ENCODE peak calls at places on chromosomes 12 and 14, in eight cellular contexts. One of them, this sample, is unnamed.

GRCh38 chr14:92511472-92512247 is 1.9 kb upstream of the RIN3 start:
- DNase-seq in A673: peak
- DNase-seq in activated B cell treated with CpG ODN at 0.5 μM for 24 hours: no peak
- DNase-seq in AG09319: peak
- DNase-seq in PC-9: peak
- DNase-seq in dorsolateral prefrontal cortex: no peak
- DNase-seq in BJ: peak
- DNase-seq in uterus: peak
- DNase-seq in this sample: no peak

GRCh38 chr12:7411343-7411742 is 32.6 kb downstream of the CD163L1 start:
- DNase-seq in activated B cell treated with CpG ODN at 0.5 μM for 24 hours: no peak
- DNase-seq in A673: no peak
- DNase-seq in AG09319: no peak
- DNase-seq in PC-9: no peak
- DNase-seq in dorsolateral prefrontal cortex: no peak
- DNase-seq in BJ: no peak
- DNase-seq in uterus: no peak
- DNase-seq in this sample: no peak

GRCh38 chr12:108559748-108560147 is 1.2 kb downstream of the SART3 start:
- DNase-seq in PC-9: no peak
- DNase-seq in AG09319: no peak
- DNase-seq in activated B cell treated with CpG ODN at 0.5 μM for 24 hours: no peak
- DNase-seq in dorsolateral prefrontal cortex: no peak
- DNase-seq in BJ: no peak
- DNase-seq in uterus: no peak
- DNase-seq in A673: no peak
- DNase-seq in this sample: no peak

GRCh38 chr12:121916719-121917118 is 1.7 kb upstream of the CFAP251 start:
- DNase-seq in uterus: peak
- DNase-seq in activated B cell treated with CpG ODN at 0.5 μM for 24 hours: no peak
- DNase-seq in A673: peak
- DNase-seq in PC-9: no peak
- DNase-seq in BJ: no peak
- DNase-seq in AG09319: no peak
- DNase-seq in dorsolateral prefrontal cortex: peak
- DNase-seq in this sample: peak

GRCh38 chr12:75784591-75784990 is 247.0 kb downstream of the PHLDA1 start:
- DNase-seq in PC-9: peak
- DNase-seq in BJ: no peak
- DNase-seq in activated B cell treated with CpG ODN at 0.5 μM for 24 hours: no peak
- DNase-seq in uterus: no peak
- DNase-seq in AG09319: no peak
- DNase-seq in A673: peak
- DNase-seq in dorsolateral prefrontal cortex: peak
- DNase-seq in this sample: no peak

GRCh38 chr12:12983420-12984035 is 16.5 kb downstream of the HEBP1 start:
- DNase-seq in BJ: no peak
- DNase-seq in dorsolateral prefrontal cortex: peak
- DNase-seq in activated B cell treated with CpG ODN at 0.5 μM for 24 hours: no peak
- DNase-seq in PC-9: peak
- DNase-seq in A673: peak
- DNase-seq in uterus: no peak
- DNase-seq in AG09319: peak
- DNase-seq in this sample: no peak

GRCh38 chr14:61461808-61462275 is 140.5 kb downstream of the PRKCH start:
- DNase-seq in BJ: no peak
- DNase-seq in dorsolateral prefrontal cortex: no peak
- DNase-seq in AG09319: peak
- DNase-seq in PC-9: peak
- DNase-seq in A673: peak
- DNase-seq in uterus: no peak
- DNase-seq in activated B cell treated with CpG ODN at 0.5 μM for 24 hours: no peak
- DNase-seq in this sample: peak

GRCh38 chr12:69039881-69040280 is 106.9 kb upstream of the CPM start:
- DNase-seq in PC-9: no peak
- DNase-seq in dorsolateral prefrontal cortex: no peak
- DNase-seq in BJ: no peak
- DNase-seq in A673: no peak
- DNase-seq in uterus: no peak
- DNase-seq in activated B cell treated with CpG ODN at 0.5 μM for 24 hours: no peak
- DNase-seq in AG09319: no peak
- DNase-seq in this sample: no peak

GRCh38 chr12:116066381-116067230 is 210.9 kb downstream of the MED13L start:
- DNase-seq in activated B cell treated with CpG ODN at 0.5 μM for 24 hours: peak
- DNase-seq in AG09319: no peak
- DNase-seq in dorsolateral prefrontal cortex: no peak
- DNase-seq in BJ: no peak
- DNase-seq in uterus: no peak
- DNase-seq in PC-9: no peak
- DNase-seq in A673: peak
- DNase-seq in this sample: peak

GRCh38 chr12:132286912-132287311 is 42.5 kb downstream of the GALNT9 start:
- DNase-seq in uterus: no peak
- DNase-seq in A673: no peak
- DNase-seq in AG09319: no peak
- DNase-seq in dorsolateral prefrontal cortex: no peak
- DNase-seq in PC-9: peak
- DNase-seq in BJ: no peak
- DNase-seq in activated B cell treated with CpG ODN at 0.5 μM for 24 hours: no peak
- DNase-seq in this sample: no peak

GRCh38 chr12:76670776-76671175 is 93.1 kb upstream of the ZDHHC17 start:
- DNase-seq in A673: peak
- DNase-seq in uterus: no peak
- DNase-seq in dorsolateral prefrontal cortex: no peak
- DNase-seq in BJ: peak
- DNase-seq in activated B cell treated with CpG ODN at 0.5 μM for 24 hours: no peak
- DNase-seq in AG09319: no peak
- DNase-seq in PC-9: no peak
- DNase-seq in this sample: no peak

GRCh38 chr14:99619873-99620834 is 16.1 kb upstream of the CCDC85C start:
- DNase-seq in AG09319: no peak
- DNase-seq in BJ: no peak
- DNase-seq in activated B cell treated with CpG ODN at 0.5 μM for 24 hours: no peak
- DNase-seq in dorsolateral prefrontal cortex: no peak
- DNase-seq in A673: peak
- DNase-seq in PC-9: no peak
- DNase-seq in uterus: no peak
- DNase-seq in this sample: no peak

GRCh38 chr14:105012171-105012985 is 8.5 kb downstream of the CDCA4 start:
- DNase-seq in PC-9: no peak
- DNase-seq in activated B cell treated with CpG ODN at 0.5 μM for 24 hours: no peak
- DNase-seq in AG09319: no peak
- DNase-seq in BJ: no peak
- DNase-seq in dorsolateral prefrontal cortex: no peak
- DNase-seq in uterus: no peak
- DNase-seq in A673: no peak
- DNase-seq in this sample: no peak

GRCh38 chr12:67366530-67367196 is 97.5 kb downstream of the CAND1 start:
- DNase-seq in dorsolateral prefrontal cortex: no peak
- DNase-seq in A673: no peak
- DNase-seq in AG09319: peak
- DNase-seq in PC-9: peak
- DNase-seq in BJ: peak
- DNase-seq in activated B cell treated with CpG ODN at 0.5 μM for 24 hours: no peak
- DNase-seq in uterus: no peak
- DNase-seq in this sample: no peak

GRCh38 chr12:100326208-100326607 is 30.7 kb upstream of the SLC17A8 start:
- DNase-seq in dorsolateral prefrontal cortex: no peak
- DNase-seq in A673: no peak
- DNase-seq in BJ: no peak
- DNase-seq in activated B cell treated with CpG ODN at 0.5 μM for 24 hours: no peak
- DNase-seq in AG09319: no peak
- DNase-seq in uterus: no peak
- DNase-seq in PC-9: no peak
- DNase-seq in this sample: no peak

GRCh38 chr14:31596691-31597090 is 35.5 kb downstream of the NUBPL start:
- DNase-seq in activated B cell treated with CpG ODN at 0.5 μM for 24 hours: no peak
- DNase-seq in BJ: no peak
- DNase-seq in A673: no peak
- DNase-seq in uterus: no peak
- DNase-seq in PC-9: no peak
- DNase-seq in dorsolateral prefrontal cortex: no peak
- DNase-seq in AG09319: no peak
- DNase-seq in this sample: no peak

GRCh38 chr14:68966872-68967301 is 12.2 kb downstream of the ACTN1 start:
- DNase-seq in PC-9: no peak
- DNase-seq in activated B cell treated with CpG ODN at 0.5 μM for 24 hours: no peak
- DNase-seq in dorsolateral prefrontal cortex: no peak
- DNase-seq in A673: no peak
- DNase-seq in uterus: no peak
- DNase-seq in AG09319: no peak
- DNase-seq in BJ: no peak
- DNase-seq in this sample: no peak

GRCh38 chr12:139585-139984 is 73.0 kb downstream of the IQSEC3 start:
- DNase-seq in dorsolateral prefrontal cortex: peak
- DNase-seq in activated B cell treated with CpG ODN at 0.5 μM for 24 hours: no peak
- DNase-seq in BJ: no peak
- DNase-seq in A673: no peak
- DNase-seq in AG09319: no peak
- DNase-seq in uterus: no peak
- DNase-seq in PC-9: no peak
- DNase-seq in this sample: no peak

GRCh38 chr14:84792722-84793410 is 737.1 kb upstream of the FLRT2 start:
- DNase-seq in BJ: no peak
- DNase-seq in AG09319: no peak
- DNase-seq in dorsolateral prefrontal cortex: no peak
- DNase-seq in A673: peak
- DNase-seq in PC-9: no peak
- DNase-seq in uterus: no peak
- DNase-seq in activated B cell treated with CpG ODN at 0.5 μM for 24 hours: no peak
- DNase-seq in this sample: no peak
- TF ChIP-seq CTCF in BJ: no peak
- TF ChIP-seq CTCF in AG09319: no peak
- TF ChIP-seq CTCF in dorsolateral prefrontal cortex: no peak
- TF ChIP-seq CTCF in A673: no peak
- TF ChIP-seq CTCF in PC-9: no peak
- TF ChIP-seq CTCF in uterus: no peak
- TF ChIP-seq CTCF in activated B cell treated with CpG ODN at 0.5 μM for 24 hours: no peak
- TF ChIP-seq CTCF in this sample: no peak

GRCh38 chr12:50111417-50111692 is 681 bp upstream of the COX14 start:
- DNase-seq in A673: no peak
- DNase-seq in uterus: no peak
- DNase-seq in activated B cell treated with CpG ODN at 0.5 μM for 24 hours: no peak
- DNase-seq in BJ: no peak
- DNase-seq in PC-9: no peak
- DNase-seq in AG09319: no peak
- DNase-seq in dorsolateral prefrontal cortex: no peak
- DNase-seq in this sample: no peak
- TF ChIP-seq CTCF in A673: no peak
- TF ChIP-seq CTCF in uterus: no peak
- TF ChIP-seq CTCF in activated B cell treated with CpG ODN at 0.5 μM for 24 hours: no peak
- TF ChIP-seq CTCF in BJ: no peak
- TF ChIP-seq CTCF in PC-9: no peak
- TF ChIP-seq CTCF in AG09319: no peak
- TF ChIP-seq CTCF in dorsolateral prefrontal cortex: no peak
- TF ChIP-seq CTCF in this sample: no peak

GRCh38 chr12:114917953-114918352 is 234.0 kb upstream of the TBX3 start:
- DNase-seq in uterus: no peak
- DNase-seq in activated B cell treated with CpG ODN at 0.5 μM for 24 hours: no peak
- DNase-seq in A673: no peak
- DNase-seq in dorsolateral prefrontal cortex: no peak
- DNase-seq in PC-9: no peak
- DNase-seq in AG09319: no peak
- DNase-seq in BJ: no peak
- DNase-seq in this sample: no peak

GRCh38 chr12:114917307-114917706 is 233.3 kb upstream of the TBX3 start:
- DNase-seq in uterus: no peak
- DNase-seq in dorsolateral prefrontal cortex: no peak
- DNase-seq in A673: no peak
- DNase-seq in activated B cell treated with CpG ODN at 0.5 μM for 24 hours: no peak
- DNase-seq in BJ: no peak
- DNase-seq in AG09319: no peak
- DNase-seq in PC-9: no peak
- DNase-seq in this sample: no peak

GRCh38 chr12:114919479-114919878 is 235.5 kb upstream of the TBX3 start:
- DNase-seq in uterus: no peak
- DNase-seq in BJ: no peak
- DNase-seq in PC-9: no peak
- DNase-seq in AG09319: no peak
- DNase-seq in activated B cell treated with CpG ODN at 0.5 μM for 24 hours: no peak
- DNase-seq in dorsolateral prefrontal cortex: no peak
- DNase-seq in A673: no peak
- DNase-seq in this sample: no peak

GRCh38 chr12:114916531-114916930 is 232.6 kb upstream of the TBX3 start:
- DNase-seq in uterus: no peak
- DNase-seq in PC-9: no peak
- DNase-seq in AG09319: no peak
- DNase-seq in dorsolateral prefrontal cortex: no peak
- DNase-seq in BJ: no peak
- DNase-seq in A673: no peak
- DNase-seq in activated B cell treated with CpG ODN at 0.5 μM for 24 hours: no peak
- DNase-seq in this sample: no peak

GRCh38 chr12:114918535-114919233 is 234.7 kb upstream of the TBX3 start:
- DNase-seq in PC-9: peak
- DNase-seq in dorsolateral prefrontal cortex: no peak
- DNase-seq in BJ: peak
- DNase-seq in activated B cell treated with CpG ODN at 0.5 μM for 24 hours: no peak
- DNase-seq in A673: no peak
- DNase-seq in AG09319: no peak
- DNase-seq in uterus: no peak
- DNase-seq in this sample: no peak
- TF ChIP-seq CTCF in PC-9: no peak
- TF ChIP-seq CTCF in dorsolateral prefrontal cortex: no peak
- TF ChIP-seq CTCF in BJ: no peak
- TF ChIP-seq CTCF in activated B cell treated with CpG ODN at 0.5 μM for 24 hours: no peak
- TF ChIP-seq CTCF in A673: no peak
- TF ChIP-seq CTCF in AG09319: no peak
- TF ChIP-seq CTCF in uterus: no peak
- TF ChIP-seq CTCF in this sample: no peak

GRCh38 chr12:21606175-21606574 is 1.5 kb upstream of the GYS2 start:
- DNase-seq in A673: no peak
- DNase-seq in activated B cell treated with CpG ODN at 0.5 μM for 24 hours: no peak
- DNase-seq in AG09319: no peak
- DNase-seq in dorsolateral prefrontal cortex: no peak
- DNase-seq in BJ: no peak
- DNase-seq in uterus: no peak
- DNase-seq in PC-9: no peak
- DNase-seq in this sample: no peak

GRCh38 chr12:21604245-21605101 is at the start of gene GYS2:
- DNase-seq in BJ: no peak
- DNase-seq in PC-9: no peak
- DNase-seq in uterus: no peak
- DNase-seq in dorsolateral prefrontal cortex: no peak
- DNase-seq in activated B cell treated with CpG ODN at 0.5 μM for 24 hours: no peak
- DNase-seq in A673: no peak
- DNase-seq in AG09319: no peak
- DNase-seq in this sample: no peak

GRCh38 chr12:21602774-21603173 is 1.9 kb downstream of the GYS2 start:
- DNase-seq in uterus: no peak
- DNase-seq in AG09319: no peak
- DNase-seq in BJ: no peak
- DNase-seq in PC-9: no peak
- DNase-seq in A673: no peak
- DNase-seq in dorsolateral prefrontal cortex: no peak
- DNase-seq in activated B cell treated with CpG ODN at 0.5 μM for 24 hours: no peak
- DNase-seq in this sample: no peak

DNA sequence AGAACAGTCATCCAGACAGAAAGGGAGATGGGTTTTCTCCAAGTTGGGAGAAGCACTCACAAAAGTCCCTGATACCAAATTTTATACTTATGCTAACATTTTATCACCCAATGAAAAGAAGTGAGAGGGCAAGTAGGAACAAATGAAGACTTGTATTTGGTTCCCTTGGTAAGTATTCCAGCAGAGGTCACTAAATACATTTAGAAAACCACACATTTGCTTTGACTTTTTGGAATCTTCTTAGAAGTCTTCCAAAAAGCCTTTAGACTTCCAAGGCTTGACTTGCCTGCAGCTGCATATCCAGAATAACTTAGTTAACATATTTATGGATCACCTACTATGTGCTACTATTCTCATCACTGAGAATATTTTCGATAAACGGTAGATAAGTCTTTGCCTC is 3.1 kb upstream of the GYS2 start:
- DNase-seq in BJ: peak
- DNase-seq in uterus: no peak
- DNase-seq in A673: peak
- DNase-seq in AG09319: peak
- DNase-seq in activated B cell treated with CpG ODN at 0.5 μM for 24 hours: no peak
- DNase-seq in dorsolateral prefrontal cortex: no peak
- DNase-seq in PC-9: no peak
- DNase-seq in this sample: no peak
- TF ChIP-seq CTCF in BJ: peak
- TF ChIP-seq CTCF in uterus: peak
- TF ChIP-seq CTCF in A673: peak
- TF ChIP-seq CTCF in AG09319: peak
- TF ChIP-seq CTCF in activated B cell treated with CpG ODN at 0.5 μM for 24 hours: no peak
- TF ChIP-seq CTCF in dorsolateral prefrontal cortex: peak
- TF ChIP-seq CTCF in PC-9: peak
- TF ChIP-seq CTCF in this sample: no peak